ENCODE peak calls at places on chromosomes 2 and 18, in eight cellular contexts. P is sigmoid colon, Z is stomach, I is adrenal gland, A is prostate gland, G is endothelial cell of umbilical vein, B is transverse colon, V is vagina. U is an unnamed sample.

GRCh38 chr18:55968550-55968949 is 380.6 kb upstream of the TCF4 start:
- DNase-seq in A (no peak), P (no peak), V (no peak), G (no peak), I (no peak), Z (no peak), B (no peak), U (no peak)

GRCh38 chr18:44943201-44943881 is 262.7 kb downstream of the SETBP1 start:
- DNase-seq in B (no peak), A (no peak), Z (no peak), V (no peak), I (no peak), G (no peak), P (no peak), U (no peak)

GRCh38 chr2:43539991-43540860 is 55.6 kb downstream of the THADA start:
- DNase-seq in V (no peak), G (no peak), I (peak; percentile 91), Z (peak; percentile 43), A (peak; percentile 85), B (peak; percentile 51), P (peak; percentile 93), U (peak; percentile 29)

GRCh38 chr2:222241054-222241453 is 57.7 kb downstream of the PAX3 start:
- DNase-seq in B (no peak), I (no peak), P (no peak), V (no peak), A (no peak), Z (no peak), G (no peak), U (no peak)

GRCh38 chr2:99640568-99641215 is 150.9 kb upstream of the REV1 start:
- DNase-seq in P (no peak), G (no peak), A (no peak), Z (no peak), V (no peak), B (no peak), I (no peak), U (no peak)

GRCh38 chr2:8676191-8676914 is 5.5 kb upstream of the ID2 start:
- DNase-seq in P (peak; percentile 96), G (peak; percentile 39), B (peak; percentile 79), A (peak; percentile 79), V (peak; percentile 93), I (peak; percentile 84), Z (peak; percentile 78), U (peak; percentile 94)

GRCh38 chr2:68750592-68751396 is 16.2 kb downstream of the ARHGAP25 start:
- DNase-seq in A (no peak), P (no peak), Z (no peak), V (peak; percentile 55), G (no peak), I (no peak), B (no peak), U (no peak)

GRCh38 chr2:39266906-39267434 is 23.2 kb upstream of the CDKL4 start:
- DNase-seq in I (no peak), V (no peak), Z (no peak), P (no peak), B (no peak), G (no peak), A (no peak), U (no peak)

GRCh38 chr2:64453710-64454315 is at the start of gene LGALSL:
- DNase-seq in P (peak; percentile 86), Z (peak; percentile 90), V (no peak), B (peak; percentile 93), A (peak; percentile 87), I (peak; percentile 88), G (peak; percentile 66), U (peak; percentile 85)

GRCh38 chr2:134347756-134348155 is 93.9 kb downstream of the MGAT5 start:
- DNase-seq in V (no peak), I (no peak), G (no peak), P (no peak), Z (no peak), B (no peak), A (no peak), U (no peak)

GRCh38 chr18:32669549-32670165 is 103.2 kb downstream of the KLHL14 start:
- DNase-seq in P (no peak), Z (no peak), B (no peak), I (no peak), G (no peak), V (no peak), A (no peak), U (no peak)

GRCh38 chr18:57579928-57580327 is 6.6 kb downstream of the FECH start:
- DNase-seq in P (no peak), A (no peak), B (no peak), I (no peak), Z (no peak), V (no peak), G (no peak), U (no peak)

GRCh38 chr2:1811258-1811970 is 67.1 kb upstream of the PXDN start:
- DNase-seq in A (no peak), I (no peak), B (no peak), G (no peak), P (no peak), Z (no peak), V (no peak), U (peak; percentile 11)

GRCh38 chr18:23170137-23170536 is 34.9 kb downstream of the CABLES1 start:
- DNase-seq in I (no peak), P (no peak), G (no peak), V (no peak), B (no peak), Z (no peak), A (no peak), U (no peak)

GRCh38 chr2:1609040-1609439 is 135.3 kb downstream of the PXDN start:
- DNase-seq in Z (no peak), V (no peak), A (no peak), P (no peak), G (no peak), B (no peak), I (no peak), U (no peak)

GRCh38 chr2:238286551-238286950 is 1.9 kb downstream of the PER2 start:
- DNase-seq in P (peak; percentile 93), I (peak; percentile 94), V (no peak), G (no peak), Z (peak; percentile 85), A (peak; percentile 82), B (peak; percentile 67), U (peak; percentile 90)

GRCh38 chr18:6370886-6371635 is 43.6 kb downstream of the L3MBTL4 start:
- DNase-seq in Z (peak; percentile 82), G (no peak), P (no peak), A (no peak), V (no peak), B (peak; percentile 26), I (no peak), U (peak; percentile 74)

GRCh38 chr18:45562567-45563479 is 52.5 kb upstream of the SLC14A2 start:
- DNase-seq in A (no peak), G (no peak), V (no peak), P (peak; percentile 81), I (peak; percentile 73), B (peak; percentile 23), Z (no peak), U (no peak)

GRCh38 chr2:30233142-30233961 is 2.0 kb downstream of the LBH start:
- DNase-seq in A (no peak), B (no peak), I (peak; percentile 35), V (no peak), Z (peak; percentile 13), P (no peak), G (no peak), U (no peak)
- H3K27ac ChIP-seq in A (peak overlapping the region; percentile 80), B (peak overlapping the region; percentile 92), I (no peak overlapping the region), V (peak overlapping the region; percentile 79), Z (peak overlapping the region; percentile 88), P (peak overlapping the region; percentile 86), G (no peak overlapping the region), U (peak overlapping the region; percentile 74)

DNA sequence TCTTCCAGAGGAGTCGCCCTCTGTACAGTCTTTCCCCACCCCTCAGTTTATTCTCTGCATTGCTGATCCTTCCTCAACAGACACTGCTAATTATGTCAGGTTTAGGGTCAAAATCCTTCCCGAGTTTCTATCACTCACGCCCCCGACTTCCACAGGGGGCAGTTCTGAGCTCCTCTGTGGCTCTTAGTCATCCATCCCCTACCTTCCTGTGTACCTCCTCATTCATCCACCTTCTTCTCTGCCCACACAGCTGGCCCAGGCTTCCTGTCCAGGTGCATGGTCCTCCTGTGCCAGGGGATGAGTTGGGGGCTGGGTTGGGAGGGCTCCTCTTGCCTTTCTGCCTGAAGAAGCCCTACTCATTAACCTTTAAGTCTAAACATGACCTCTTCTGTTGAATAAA is 202.9 kb downstream of the ARL4C start:
- DNase-seq in P (no peak), Z (no peak), G (peak; percentile 15), B (no peak), I (peak; percentile 18), V (no peak), A (no peak), U (no peak)
- H3K4me1 ChIP-seq in P (no peaks in the 10 kb centered on the region), Z (peaks cover 12% of the 10 kb centered on the region), G (peaks cover 27% of the 10 kb centered on the region), B (peaks cover 10% of the 10 kb centered on the region), I (no peaks in the 10 kb centered on the region), V (peaks cover 15% of the 10 kb centered on the region), A (no peaks in the 10 kb centered on the region), U (no peaks in the 10 kb centered on the region)

GRCh38 chr2:38246105-38246504 is 131.0 kb downstream of the ATL2 start:
- DNase-seq in I (no peak), B (no peak), A (no peak), P (no peak), G (no peak), Z (no peak), V (no peak), U (no peak)
- TF ChIP-seq POLR2A in I (no peak), B (no peak), A (no peak), P (no peak), G (no peak), Z (no peak), V (no peak), U (no peak)

GRCh38 chr18:12904012-12904516 is 20.0 kb upstream of the PTPN2 start:
- DNase-seq in G (no peak), Z (no peak), V (no peak), P (no peak), A (no peak), I (no peak), B (no peak), U (no peak)

GRCh38 chr18:12908706-12909105 is 24.7 kb upstream of the PTPN2 start:
- DNase-seq in I (no peak), A (no peak), V (no peak), Z (no peak), B (no peak), P (no peak), G (no peak), U (no peak)

GRCh38 chr18:12906119-12906518 is 22.1 kb upstream of the PTPN2 start:
- DNase-seq in P (no peak), G (no peak), Z (no peak), A (no peak), I (no peak), V (no peak), B (no peak), U (no peak)

GRCh38 chr18:12906773-12907172 is 22.7 kb upstream of the PTPN2 start:
- DNase-seq in G (no peak), I (no peak), V (no peak), A (no peak), P (no peak), B (no peak), Z (no peak), U (no peak)

DNA sequence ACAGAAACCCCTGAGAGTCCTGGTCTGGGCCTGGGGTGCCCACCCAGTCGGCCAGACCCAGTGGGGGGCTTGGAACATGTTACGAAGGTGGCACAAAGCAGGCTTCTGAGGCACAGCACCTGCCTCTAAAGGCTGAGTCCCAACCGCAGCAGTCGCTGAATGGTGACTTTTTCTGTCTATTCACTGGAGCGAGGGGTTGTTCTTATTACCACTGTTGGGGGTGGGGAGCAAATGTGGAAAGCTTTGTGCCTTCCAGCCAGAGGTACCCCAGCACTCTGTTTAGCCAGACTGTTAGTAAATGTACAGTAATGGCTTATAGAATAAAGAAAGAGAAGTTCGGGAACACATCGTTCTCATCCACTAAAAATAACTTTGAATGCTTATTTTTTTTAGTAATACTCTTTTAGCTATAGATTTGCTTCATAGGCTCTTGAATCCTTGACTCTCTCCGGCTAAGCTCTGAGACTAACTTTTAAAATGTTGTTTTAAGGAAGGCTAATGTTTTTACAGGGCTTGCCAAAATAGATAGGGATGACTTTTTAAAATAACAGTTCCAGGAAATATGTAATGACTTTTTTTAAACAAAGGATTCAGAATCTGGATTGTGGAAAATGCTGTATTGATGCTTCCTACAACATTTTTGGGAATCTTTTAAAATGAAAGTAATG is 23.4 kb upstream of the PTPN2 start:
- DNase-seq in Z (no peak), V (no peak), B (no peak), A (no peak), P (no peak), I (no peak), G (peak; percentile 61), U (no peak)
- H3K27ac ChIP-seq in Z (no peak overlapping the region), V (no peak overlapping the region), B (no peak overlapping the region), A (no peak overlapping the region), P (no peak overlapping the region), I (no peak overlapping the region), G (no peak overlapping the region), U (peak overlapping the region; percentile 44)